ENCODE peak calls at places on chromosome X, in ten cellular contexts. D is suprapubic skin, W is tibial nerve, C is uterus, M is transverse colon, H is A549, Z is body of pancreas, N is lower leg skin, V is esophagus squamous epithelium, T is Peyer's patch. Y is an unnamed sample.
A peak's percentile ranks its signal among the peaks of the same experiment; 100 is the strongest.

GRCh38 chrX:154799554-154800348 is 5.5 kb downstream of the MPP1 start:
- DNase-seq in H (peak; percentile 73), V (no peak), C (peak; percentile 28), T (no peak), D (no peak), M (peak; percentile 33), N (no peak), W (no peak), Z (peak; percentile 77), Y (peak; percentile 14)

GRCh38 chrX:152642931-152643525 is 5.3 kb downstream of the GABRQ start:
- DNase-seq in D (no peak), T (no peak), M (no peak), V (no peak), H (no peak), C (no peak), W (no peak), N (no peak), Z (no peak), Y (no peak)

GRCh38 chrX:38717871-38718270 is 83.4 kb upstream of the MID1IP1 start:
- DNase-seq in V (no peak), C (no peak), D (no peak), H (peak; percentile 9), N (no peak), Z (peak; percentile 11), W (no peak), M (no peak), T (no peak), Y (no peak)

GRCh38 chrX:102899940-102900916 is 36.8 kb upstream of the RAB40AL start:
- DNase-seq in N (peak; percentile 29), W (peak; percentile 74), C (peak; percentile 43), Z (peak; percentile 84), H (peak; percentile 6), T (no peak), D (peak; percentile 74), V (no peak), M (peak; percentile 62), Y (peak; percentile 3)

GRCh38 chrX:24498181-24498580 is 33.1 kb downstream of the PDK3 start:
- DNase-seq in M (peak; percentile 22), D (no peak), H (peak; percentile 28), W (peak; percentile 21), V (no peak), Z (peak; percentile 31), T (no peak), C (peak; percentile 23), N (no peak), Y (no peak)

GRCh38 chrX:83501540-83501939 is 6.5 kb upstream of the POU3F4 start:
- DNase-seq in N (no peak), V (no peak), T (no peak), W (no peak), H (no peak), M (no peak), D (no peak), Z (no peak), C (no peak), Y (no peak)

GRCh38 chrX:116204947-116205346 is 34.4 kb downstream of the AGTR2 start:
- DNase-seq in W (peak; percentile 5), Z (no peak), D (no peak), T (no peak), C (no peak), H (peak; percentile 0), V (no peak), N (no peak), M (no peak), Y (no peak)

GRCh38 chrX:39705299-39705698 is 392.5 kb downstream of the BCOR start:
- DNase-seq in T (peak; percentile 73), M (peak; percentile 58), Z (peak; percentile 62), D (no peak), H (peak; percentile 52), W (peak; percentile 44), V (no peak), N (peak; percentile 31), C (peak; percentile 80), Y (peak; percentile 35)

DNA sequence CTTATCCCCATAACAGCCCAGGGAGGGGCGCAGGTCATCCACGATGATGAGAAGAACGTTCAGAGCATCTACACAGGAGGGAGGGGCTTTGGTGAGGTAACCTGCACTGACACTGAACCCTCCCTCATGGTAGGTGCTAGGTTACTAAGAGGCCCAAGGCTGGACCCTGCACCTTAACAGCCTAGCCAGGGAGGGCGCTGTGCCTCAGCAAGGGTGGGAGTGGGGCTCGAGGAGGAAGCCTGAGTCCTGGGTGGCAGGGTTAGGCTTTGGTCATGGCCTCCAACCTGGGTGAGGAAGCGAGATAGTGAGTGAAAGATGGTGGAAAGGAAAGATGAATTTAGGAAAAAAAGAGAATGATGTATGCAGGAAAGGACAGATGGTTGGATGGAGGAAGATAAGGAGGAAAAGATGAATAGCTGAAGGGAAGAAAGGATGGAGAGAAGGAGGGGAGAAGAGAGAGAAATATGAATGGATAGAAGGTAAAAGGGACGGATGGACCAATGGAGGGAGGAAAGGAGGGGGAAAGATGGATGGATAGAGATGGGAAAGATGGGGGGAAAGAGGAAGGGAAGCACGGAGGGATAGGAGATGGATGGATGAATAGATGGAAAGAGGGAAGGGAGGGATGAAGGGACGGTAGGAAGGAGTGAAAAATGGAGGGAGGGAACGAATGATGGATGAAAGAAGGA is 736 bp downstream of the IDS start:
- DNase-seq in Z (no peak), H (peak; percentile 36), D (no peak), T (no peak), W (no peak), N (no peak), M (peak; percentile 37), C (no peak), V (no peak), Y (no peak)
- TF ChIP-seq POLR2A in Z (no peak), H (no peak), D (no peak), T (no peak), W (no peak), N (no peak), M (no peak), C (no peak), V (no peak), Y (no peak)

GRCh38 chrX:10617964-10618342 is 2.4 kb downstream of the MID1 start:
- DNase-seq in M (no peak), H (peak; percentile 52), N (peak; percentile 14), V (no peak), W (no peak), C (no peak), D (no peak), Z (no peak), T (no peak), Y (no peak)

GRCh38 chrX:10619311-10620015 is 922 bp downstream of the MID1 start:
- DNase-seq in D (no peak), N (peak; percentile 14), M (no peak), H (no peak), V (no peak), Z (no peak), W (no peak), C (no peak), T (no peak), Y (no peak)

GRCh38 chrX:10618911-10619310 is 1.5 kb downstream of the MID1 start:
- DNase-seq in W (no peak), V (no peak), D (no peak), T (no peak), C (no peak), H (no peak), Z (no peak), M (no peak), N (no peak), Y (no peak)

GRCh38 chrX:10622197-10622596 is 1.8 kb upstream of the MID1 start:
- DNase-seq in W (no peak), Z (no peak), M (no peak), C (no peak), T (no peak), H (no peak), D (no peak), V (no peak), N (no peak), Y (no peak)

DNA sequence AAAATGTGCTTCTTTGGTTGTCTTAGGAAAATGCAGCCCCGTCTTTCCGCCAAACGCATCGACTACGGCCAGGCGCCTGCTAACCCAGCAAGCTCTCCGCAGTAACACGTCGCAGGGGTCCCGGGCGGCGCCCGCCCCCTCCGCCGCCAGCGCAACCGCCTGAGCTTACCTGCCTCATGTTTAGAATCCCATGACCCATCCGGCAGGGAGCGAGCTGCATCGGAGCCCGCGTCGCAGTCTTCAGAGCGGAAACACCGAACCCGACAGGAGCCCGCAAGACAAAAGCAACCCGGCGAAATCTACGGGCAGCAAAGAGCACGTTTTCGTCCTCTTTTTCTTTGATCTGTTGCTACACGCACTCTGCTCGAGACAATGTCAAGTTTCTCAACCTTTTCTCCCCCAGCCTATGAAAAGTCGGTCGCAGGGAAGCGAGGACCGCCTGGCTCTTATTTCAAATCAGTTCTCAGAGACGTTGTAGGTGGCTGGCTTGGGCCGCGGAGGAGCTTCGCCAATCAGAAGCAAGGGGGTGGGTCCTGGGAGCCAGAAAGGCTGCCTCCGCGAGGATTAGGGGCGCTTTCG is at the start of gene MID1:
- DNase-seq in D (peak; percentile 83), N (peak; percentile 40), H (peak; percentile 68), T (peak; percentile 63), C (peak; percentile 79), V (no peak), M (peak; percentile 68), Z (peak; percentile 78), W (peak; percentile 59), Y (no peak)
- TF ChIP-seq POLR2A in D (no peak), N (no peak), H (peak; percentile 36), T (peak; percentile 47), C (peak; percentile 64), V (no peak), M (peak; percentile 38), Z (peak; percentile 33), W (no peak), Y (no peak)

DNA sequence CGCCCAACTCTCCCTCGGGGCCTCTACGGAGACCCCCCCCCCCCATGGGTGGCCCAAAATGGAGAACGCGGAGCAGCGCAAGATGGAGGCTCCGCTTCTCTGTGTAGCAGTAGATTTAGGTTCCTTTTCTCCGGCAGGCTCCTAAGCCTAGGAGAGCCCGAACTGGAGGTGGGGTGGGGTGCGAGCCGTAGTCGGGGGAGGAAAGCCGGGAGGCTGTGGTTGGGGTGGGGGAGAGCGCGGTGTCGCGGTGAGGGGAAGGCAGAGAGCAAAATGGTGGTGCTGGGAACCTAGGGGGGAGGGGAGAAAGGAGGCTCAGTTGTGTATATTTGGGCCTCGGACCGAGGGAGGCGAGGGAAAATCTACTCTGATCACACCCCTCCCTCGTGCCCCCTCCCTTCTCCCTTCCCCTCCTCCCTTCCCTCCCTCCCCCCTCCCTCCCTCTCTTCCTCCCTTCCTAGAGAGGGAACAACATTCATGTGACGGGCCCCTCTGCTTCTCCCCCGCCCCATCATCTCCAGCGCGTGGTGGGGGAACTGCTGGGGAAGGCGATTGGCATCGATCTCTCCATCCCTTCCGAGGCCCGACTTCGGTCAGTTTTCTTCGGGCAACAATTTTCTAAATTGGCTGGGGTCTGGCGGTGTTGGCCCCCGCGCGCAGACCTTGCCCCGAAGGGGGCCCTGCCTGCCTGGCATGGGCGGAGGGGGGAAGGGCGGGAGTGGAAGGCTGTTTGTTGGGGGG is at the start of gene STAG2:
- DNase-seq in W (peak; percentile 78), N (peak; percentile 76), C (peak; percentile 86), H (peak; percentile 71), D (no peak), M (peak; percentile 77), V (peak; percentile 14), Z (peak; percentile 79), T (peak; percentile 66), Y (peak; percentile 33)
- TF ChIP-seq POLR2A in W (no peak), N (no peak), C (peak; percentile 42), H (no peak), D (no peak), M (peak; percentile 38), V (no peak), Z (peak; percentile 33), T (no peak), Y (no peak)

DNA sequence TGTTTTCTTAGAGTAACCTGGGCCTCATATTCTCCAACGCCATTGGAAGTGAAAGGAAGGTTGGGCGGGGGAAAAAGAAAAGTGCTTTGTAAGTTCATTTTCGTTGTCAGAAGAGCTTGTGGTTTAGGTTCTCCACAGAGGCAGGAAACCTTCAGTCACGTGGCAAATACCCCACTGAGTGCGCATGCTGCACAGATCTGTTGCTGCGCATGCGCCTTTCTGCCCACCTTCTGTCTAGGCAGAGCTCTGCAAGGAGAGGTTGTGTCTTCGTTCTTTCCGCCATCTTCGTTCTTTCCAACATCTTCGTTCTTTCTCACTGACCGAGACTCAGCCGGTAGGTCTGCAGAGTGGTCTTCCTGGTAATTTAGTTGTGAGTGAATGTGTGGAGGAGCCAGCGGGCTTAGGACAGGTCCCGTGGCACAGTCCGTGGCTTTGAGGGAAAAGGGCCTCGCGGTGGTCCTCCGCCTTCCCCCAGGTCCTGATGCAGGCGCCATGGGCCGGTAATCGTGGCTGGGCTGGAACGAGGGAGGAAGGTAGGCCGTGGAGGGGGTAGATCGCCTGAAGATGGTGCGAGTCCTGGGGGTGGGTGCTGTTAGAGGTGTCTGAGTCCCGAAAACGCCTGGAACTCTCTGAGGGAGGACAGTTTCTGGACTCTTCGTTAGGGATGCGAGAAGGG is at the start of gene PAGE5:
- DNase-seq in W (no peak), T (no peak), N (no peak), M (no peak), Z (no peak), H (no peak), D (no peak), C (no peak), V (no peak), Y (no peak)
- TF ChIP-seq POLR2A in W (no peak), T (no peak), N (no peak), M (no peak), Z (no peak), H (no peak), D (no peak), C (no peak), V (no peak), Y (no peak)